ENCODE peak calls at places on chromosome 2, in six cellular contexts. X is IMR-90, L is H9, Q is neuronal stem cell, W is H1, C is trophoblast cell. Z is an unnamed sample.

GRCh38 chr2:61420986-61421546 is 49.8 kb downstream of the USP34 start:
- DNase-seq in X (no peak), W (no peak), Q (no peak), C (no peak), L (no peak), Z (no peak)

GRCh38 chr2:43276962-43277383 is 50.6 kb upstream of the ZFP36L2 start:
- DNase-seq in C (no peak), W (no peak), Q (no peak), L (no peak), X (no peak), Z (peak; percentile 27)

GRCh38 chr2:20617892-20618467 is 32.9 kb downstream of the HS1BP3 start:
- DNase-seq in L (no peak), C (peak; percentile 95), W (no peak), Q (no peak), X (peak; percentile 100), Z (peak; percentile 100)

GRCh38 chr2:99651930-99652670 is 162.3 kb upstream of the REV1 start:
- DNase-seq in W (no peak), X (peak; percentile 75), Q (no peak), C (no peak), L (no peak), Z (peak; percentile 45)

GRCh38 chr2:131077966-131078365 is 15.3 kb downstream of the FAM168B start:
- DNase-seq in L (no peak), X (no peak), C (no peak), W (no peak), Q (no peak), Z (no peak)

GRCh38 chr2:173150963-173151362 is 75.3 kb downstream of the MAP3K20 start:
- DNase-seq in C (no peak), L (no peak), X (peak; percentile 6), W (no peak), Q (no peak), Z (no peak)

GRCh38 chr2:82790277-82791021 is 1668.6 kb downstream of the SUCLG1 start:
- DNase-seq in X (peak; percentile 11), L (no peak), Q (no peak), C (no peak), W (no peak), Z (peak; percentile 71)

GRCh38 chr2:4518596-4518995 is 815.2 kb downstream of the DCDC2C start:
- DNase-seq in Q (no peak), X (no peak), L (no peak), C (no peak), W (no peak), Z (no peak)

GRCh38 chr2:23803965-23804542 is 122.9 kb downstream of the ATAD2B start:
- DNase-seq in Q (no peak), L (peak; percentile 41), C (peak; percentile 21), W (no peak), X (peak; percentile 53), Z (no peak)

GRCh38 chr2:212005077-212005671 is 533.4 kb downstream of the ERBB4 start:
- DNase-seq in L (peak; percentile 39), Q (peak; percentile 15), C (peak; percentile 44), W (peak; percentile 55), X (peak; percentile 33), Z (peak; percentile 44)

GRCh38 chr2:96413067-96413722 is 77.6 kb downstream of the NCAPH start:
- DNase-seq in X (no peak), C (no peak), Q (no peak), L (no peak), W (no peak), Z (no peak)

GRCh38 chr2:109703076-109703475 is 88.9 kb downstream of the SOWAHC start:
- DNase-seq in Q (no peak), W (no peak), C (no peak), X (no peak), L (no peak), Z (peak; percentile 28)

GRCh38 chr2:109701362-109701761 is 87.2 kb downstream of the SOWAHC start:
- DNase-seq in W (no peak), X (no peak), L (no peak), Q (no peak), C (no peak), Z (peak; percentile 14)

GRCh38 chr2:109703798-109704197 is 89.6 kb downstream of the SOWAHC start:
- DNase-seq in Q (no peak), C (no peak), W (no peak), X (no peak), L (no peak), Z (no peak)

GRCh38 chr2:109700680-109701274 is 86.6 kb downstream of the SOWAHC start:
- DNase-seq in Q (no peak), L (no peak), C (no peak), X (no peak), W (no peak), Z (no peak)

DNA sequence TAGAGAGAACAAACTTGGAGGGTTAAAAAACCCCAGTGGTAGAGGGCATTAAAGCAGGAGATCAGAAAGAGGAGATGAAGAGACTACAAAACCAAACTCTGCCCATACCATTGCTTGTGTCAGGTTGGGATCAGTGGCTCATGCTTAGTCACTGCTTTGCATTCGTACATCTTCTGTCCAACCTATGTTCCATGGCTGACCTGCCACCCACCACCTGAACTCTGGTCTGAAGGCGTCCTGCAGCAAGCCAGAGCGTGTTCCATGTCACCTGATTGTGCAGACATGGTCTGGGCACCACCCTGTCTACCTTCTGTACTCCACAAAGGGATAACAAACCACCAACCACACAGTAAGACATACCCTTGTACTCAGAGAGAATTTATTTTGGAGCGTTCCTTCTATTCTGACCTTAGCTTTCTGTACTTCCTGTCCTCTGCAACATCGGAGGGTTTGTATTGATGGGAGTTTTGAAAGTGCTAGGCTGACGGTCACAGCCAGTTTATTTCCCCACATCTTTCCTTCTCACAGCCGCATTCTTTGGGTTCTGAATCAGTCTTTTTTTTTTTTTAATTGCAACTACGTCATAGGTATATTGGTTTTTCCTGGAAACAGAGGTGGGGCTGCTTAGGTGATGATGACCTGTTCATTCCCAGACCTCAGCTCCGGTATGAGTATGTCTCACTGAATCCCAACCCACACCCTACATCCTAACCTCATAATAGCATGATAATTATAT is 88.3 kb downstream of the SOWAHC start:
- DNase-seq in C (no peak), L (no peak), W (no peak), Q (no peak), X (peak; percentile 63), Z (peak; percentile 62)
- H2AK5ac ChIP-seq in C (peak overlapping the region; percentile 66), L (no peak overlapping the region), W (peak overlapping the region; percentile 92), Q (peak overlapping the region; percentile 16), X (peak overlapping the region; percentile 67), Z (no peak overlapping the region)

DNA sequence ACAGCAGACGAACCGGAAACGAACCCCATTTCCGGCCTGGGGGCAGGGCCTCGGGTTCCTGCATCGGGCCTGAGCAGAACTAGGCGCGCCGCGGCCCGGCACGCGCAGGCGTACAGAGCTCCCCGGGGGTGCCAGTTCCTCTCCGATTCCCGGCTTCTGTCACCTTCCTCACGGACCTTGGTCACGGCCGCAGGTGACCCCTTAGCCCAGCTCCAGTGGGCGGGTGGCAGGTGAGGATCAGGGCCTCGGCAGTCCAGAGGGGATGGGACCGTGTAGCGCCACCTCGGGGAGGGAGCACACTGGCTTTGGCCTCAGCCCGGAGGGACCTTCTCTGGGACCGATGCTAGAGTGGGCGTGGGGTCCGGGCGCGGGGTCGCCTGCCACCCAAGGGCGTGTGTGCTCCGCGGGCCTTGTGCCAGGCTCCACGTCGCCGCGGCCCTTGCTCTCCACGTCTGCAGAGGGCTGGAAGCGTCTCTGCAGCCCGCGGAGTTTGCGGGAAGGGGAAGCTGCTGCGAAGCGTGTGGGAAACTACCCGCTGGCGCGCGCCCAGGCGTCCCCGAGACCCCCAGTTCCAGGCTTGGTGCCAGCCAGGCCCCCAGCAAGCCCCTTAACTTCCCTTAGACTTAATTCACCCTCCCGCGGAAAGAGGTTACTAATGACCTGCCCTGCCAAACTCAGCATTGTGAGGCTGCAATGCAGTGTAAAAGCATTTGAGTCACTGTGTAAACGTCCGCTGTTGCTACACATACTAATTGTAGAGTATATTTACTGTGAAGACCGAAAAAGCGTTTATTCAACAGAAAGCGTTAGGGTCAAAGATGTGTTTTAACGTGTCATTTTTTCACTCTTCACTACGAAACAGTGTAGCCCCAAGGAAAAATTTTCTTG is at the start of gene TRAPPC12:
- DNase-seq in Q (peak; percentile 75), C (peak; percentile 89), X (peak; percentile 80), W (peak; percentile 95), L (peak; percentile 96), Z (peak; percentile 91)
- H4K91ac ChIP-seq in Q (no peak within 1 kb of the TSS), C (peak within 1 kb of the TSS; percentile 56), X (peak within 1 kb of the TSS; percentile 86), W (peak within 1 kb of the TSS; percentile 91), L (no peak within 1 kb of the TSS), Z (peak within 1 kb of the TSS; percentile 98)

DNA sequence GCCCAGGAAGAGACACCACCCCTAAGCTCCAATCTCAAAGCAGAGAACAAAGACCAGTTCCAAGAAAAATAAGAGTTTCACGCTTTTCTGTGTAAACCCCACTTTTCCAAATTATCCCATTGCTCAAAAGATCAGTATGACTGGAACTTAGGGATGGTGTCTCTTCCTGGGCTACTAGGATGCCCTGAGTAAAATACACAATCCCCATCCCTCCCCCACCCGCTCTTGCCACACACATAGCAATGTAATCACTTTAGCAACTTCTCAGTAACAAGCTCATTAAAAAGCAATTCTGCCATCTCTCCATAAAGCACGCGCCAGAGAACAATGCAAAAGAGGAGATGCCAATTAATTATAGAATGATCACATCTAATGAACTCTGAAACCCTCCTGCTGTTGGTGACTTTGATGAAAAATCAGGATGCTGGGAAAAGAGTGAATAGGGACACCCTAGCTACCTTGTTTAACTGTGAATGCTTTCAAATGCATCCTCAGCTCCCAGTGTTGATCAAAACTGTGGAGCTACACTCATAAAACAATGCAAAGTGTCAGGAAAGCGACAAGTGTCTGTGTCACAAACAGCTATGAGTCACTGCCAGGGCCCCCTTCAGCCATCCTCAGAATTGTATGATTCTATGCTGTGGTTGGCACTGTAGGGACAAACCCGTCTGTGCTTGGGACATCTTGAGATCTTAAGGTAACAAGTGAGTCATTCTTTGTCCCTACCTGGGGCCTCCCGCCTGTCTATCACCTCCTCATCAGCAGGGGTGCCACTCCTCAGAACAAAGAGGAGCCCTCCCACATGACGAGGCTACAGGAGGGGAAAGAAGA is 42.6 kb downstream of the KLF7 start:
- DNase-seq in Q (no peak), L (peak; percentile 58), C (no peak), W (no peak), X (no peak), Z (no peak)
- H2BK120ac ChIP-seq in Q (no peak overlapping the region), L (no peak overlapping the region), C (no peak overlapping the region), W (no peak overlapping the region), X (no peak overlapping the region), Z (no peak overlapping the region)

DNA sequence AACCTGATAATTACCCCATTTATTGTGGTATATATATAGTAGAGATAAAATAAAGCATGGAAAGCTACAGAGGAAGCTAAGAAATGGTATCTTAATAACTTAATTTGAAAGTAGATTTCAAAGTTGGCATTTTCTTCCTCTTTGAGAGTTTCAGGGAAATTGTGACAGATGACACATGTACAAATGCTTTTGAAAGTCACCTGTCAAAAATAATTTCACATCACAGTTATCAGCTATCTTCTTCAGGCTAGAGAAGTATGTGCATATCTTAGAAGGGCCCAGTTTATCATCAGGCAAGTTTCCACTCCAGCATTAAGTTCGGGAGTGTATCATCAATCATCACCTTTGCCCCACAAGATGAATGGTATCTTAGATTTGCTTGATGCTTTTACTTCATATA is 457.9 kb downstream of the LRRTM4 start:
- DNase-seq in C (no peak), X (no peak), L (no peak), W (no peak), Q (no peak), Z (no peak)
- H2AK5ac ChIP-seq in C (no peak overlapping the region), X (no peak overlapping the region), L (no peak overlapping the region), W (no peak overlapping the region), Q (no peak overlapping the region), Z (no peak overlapping the region)

GRCh38 chr2:206800501-206801416 is 35.4 kb downstream of the FASTKD2 start:
- DNase-seq in Q (peak; percentile 69), X (peak; percentile 76), C (peak; percentile 82), W (peak; percentile 61), L (peak; percentile 72), Z (peak; percentile 81)
- H4K91ac ChIP-seq in Q (no peak overlapping the region), X (no peak overlapping the region), C (no peak overlapping the region), W (no peak overlapping the region), L (no peak overlapping the region), Z (no peak overlapping the region)

Z was measured in mesenchymal stem cell.